ENCODE peak calls at places on chromosomes 4 and X, in eight cellular contexts. One of them, this sample, is unnamed.

GRCh38 chr4:168574581-168575295 is 77.9 kb downstream of the PALLD start:
- DNase-seq in NCI-H82: peak; percentile 68
- DNase-seq in NCI-H1694 treated with DMSO at 0.1 percent for 48 hours: no peak
- DNase-seq in AG08395: peak; percentile 32
- DNase-seq in LoVo: peak; percentile 58
- DNase-seq in activated CD4-positive, alpha-beta T cell treated with anti-CD3 and anti-CD28 coated beads for 24 hours: no peak
- DNase-seq in mesothelial cell of epicardium: no peak
- DNase-seq in WERI-Rb-1: peak; percentile 56
- DNase-seq in this sample: peak; percentile 95

GRCh38 chrX:103533428-103534216 is 14.3 kb upstream of the RAB40A start:
- DNase-seq in NCI-H82: peak; percentile 79
- DNase-seq in NCI-H1694 treated with DMSO at 0.1 percent for 48 hours: peak; percentile 60
- DNase-seq in AG08395: peak; percentile 34
- DNase-seq in LoVo: peak; percentile 31
- DNase-seq in activated CD4-positive, alpha-beta T cell treated with anti-CD3 and anti-CD28 coated beads for 24 hours: peak; percentile 56
- DNase-seq in mesothelial cell of epicardium: peak; percentile 80
- DNase-seq in WERI-Rb-1: peak; percentile 67
- DNase-seq in this sample: peak; percentile 37

GRCh38 chr4:172356002-172356401 is 542.8 kb downstream of the GALNTL6 start:
- DNase-seq in NCI-H82: no peak
- DNase-seq in NCI-H1694 treated with DMSO at 0.1 percent for 48 hours: no peak
- DNase-seq in AG08395: no peak
- DNase-seq in LoVo: no peak
- DNase-seq in activated CD4-positive, alpha-beta T cell treated with anti-CD3 and anti-CD28 coated beads for 24 hours: no peak
- DNase-seq in mesothelial cell of epicardium: no peak
- DNase-seq in WERI-Rb-1: no peak
- DNase-seq in this sample: no peak

GRCh38 chr4:53956053-53956452 is 108.4 kb downstream of the CHIC2 start:
- DNase-seq in NCI-H82: no peak
- DNase-seq in NCI-H1694 treated with DMSO at 0.1 percent for 48 hours: no peak
- DNase-seq in AG08395: no peak
- DNase-seq in LoVo: no peak
- DNase-seq in activated CD4-positive, alpha-beta T cell treated with anti-CD3 and anti-CD28 coated beads for 24 hours: no peak
- DNase-seq in mesothelial cell of epicardium: no peak
- DNase-seq in WERI-Rb-1: no peak
- DNase-seq in this sample: no peak

GRCh38 chr4:77022581-77023133 is 53.1 kb downstream of the CCNI start:
- DNase-seq in NCI-H82: no peak
- DNase-seq in NCI-H1694 treated with DMSO at 0.1 percent for 48 hours: no peak
- DNase-seq in AG08395: peak; percentile 76
- DNase-seq in LoVo: no peak
- DNase-seq in activated CD4-positive, alpha-beta T cell treated with anti-CD3 and anti-CD28 coated beads for 24 hours: no peak
- DNase-seq in mesothelial cell of epicardium: no peak
- DNase-seq in WERI-Rb-1: peak; percentile 31
- DNase-seq in this sample: no peak

GRCh38 chr4:41304221-41304620 is 47.5 kb downstream of the UCHL1 start:
- DNase-seq in NCI-H82: no peak
- DNase-seq in NCI-H1694 treated with DMSO at 0.1 percent for 48 hours: no peak
- DNase-seq in AG08395: no peak
- DNase-seq in LoVo: no peak
- DNase-seq in activated CD4-positive, alpha-beta T cell treated with anti-CD3 and anti-CD28 coated beads for 24 hours: no peak
- DNase-seq in mesothelial cell of epicardium: no peak
- DNase-seq in WERI-Rb-1: no peak
- DNase-seq in this sample: no peak

GRCh38 chr4:77201857-77202256 is 44.9 kb downstream of the CCNG2 start:
- DNase-seq in NCI-H82: no peak
- DNase-seq in NCI-H1694 treated with DMSO at 0.1 percent for 48 hours: no peak
- DNase-seq in AG08395: no peak
- DNase-seq in LoVo: peak; percentile 42
- DNase-seq in activated CD4-positive, alpha-beta T cell treated with anti-CD3 and anti-CD28 coated beads for 24 hours: no peak
- DNase-seq in mesothelial cell of epicardium: no peak
- DNase-seq in WERI-Rb-1: no peak
- DNase-seq in this sample: no peak

GRCh38 chr4:72305620-72306019 is 263.4 kb downstream of the ADAMTS3 start:
- DNase-seq in NCI-H82: no peak
- DNase-seq in NCI-H1694 treated with DMSO at 0.1 percent for 48 hours: no peak
- DNase-seq in AG08395: no peak
- DNase-seq in LoVo: no peak
- DNase-seq in activated CD4-positive, alpha-beta T cell treated with anti-CD3 and anti-CD28 coated beads for 24 hours: no peak
- DNase-seq in mesothelial cell of epicardium: no peak
- DNase-seq in WERI-Rb-1: no peak
- DNase-seq in this sample: no peak

GRCh38 chr4:137378393-137379290 is 153.7 kb downstream of the PCDH18 start:
- DNase-seq in NCI-H82: no peak
- DNase-seq in NCI-H1694 treated with DMSO at 0.1 percent for 48 hours: peak; percentile 14
- DNase-seq in AG08395: peak; percentile 21
- DNase-seq in LoVo: no peak
- DNase-seq in activated CD4-positive, alpha-beta T cell treated with anti-CD3 and anti-CD28 coated beads for 24 hours: no peak
- DNase-seq in mesothelial cell of epicardium: no peak
- DNase-seq in WERI-Rb-1: no peak
- DNase-seq in this sample: no peak

GRCh38 chr4:176271749-176272148 is 2.7 kb upstream of the ASB5 start:
- DNase-seq in NCI-H82: no peak
- DNase-seq in NCI-H1694 treated with DMSO at 0.1 percent for 48 hours: no peak
- DNase-seq in AG08395: no peak
- DNase-seq in LoVo: no peak
- DNase-seq in activated CD4-positive, alpha-beta T cell treated with anti-CD3 and anti-CD28 coated beads for 24 hours: no peak
- DNase-seq in mesothelial cell of epicardium: no peak
- DNase-seq in WERI-Rb-1: no peak
- DNase-seq in this sample: no peak

GRCh38 chrX:7201481-7201880 is 53.5 kb upstream of the PUDP start:
- DNase-seq in NCI-H82: peak; percentile 46
- DNase-seq in NCI-H1694 treated with DMSO at 0.1 percent for 48 hours: no peak
- DNase-seq in AG08395: no peak
- DNase-seq in LoVo: no peak
- DNase-seq in activated CD4-positive, alpha-beta T cell treated with anti-CD3 and anti-CD28 coated beads for 24 hours: no peak
- DNase-seq in mesothelial cell of epicardium: no peak
- DNase-seq in WERI-Rb-1: no peak
- DNase-seq in this sample: no peak

This sample was measured in HCT116.